ENCODE peak calls at places on chromosomes 11 and 22, in four cellular contexts. Y is globus pallidus, X is iPS-NIHi11, U is EL. V is an unnamed sample.

GRCh38 chr22:17388235-17388634 is 19.0 kb downstream of the CECR2 start:
- DNase-seq in X (no peak), Y (no peak), U (no peak), V (no peak)

GRCh38 chr11:93850585-93851018 is at the start of gene VSTM5:
- DNase-seq in Y (no peak), U (no peak), X (no peak), V (no peak)

GRCh38 chr11:74466916-74467885 is at the start of gene KCNE3:
- DNase-seq in X (peak; percentile 82), Y (no peak), U (peak; percentile 22), V (no peak)

GRCh38 chr11:95638501-95638900 is 151.1 kb downstream of the FAM76B start:
- DNase-seq in U (no peak), Y (no peak), X (no peak), V (no peak)

GRCh38 chr22:43993072-43993760 is 30.9 kb upstream of the PARVB start:
- DNase-seq in Y (peak; percentile 27), X (peak; percentile 91), U (peak; percentile 48), V (peak; percentile 64)

GRCh38 chr11:4065086-4065485 is 29.5 kb upstream of the RRM1 start:
- DNase-seq in U (no peak), Y (no peak), X (no peak), V (no peak)

GRCh38 chr11:58394195-58394594 is 12.5 kb downstream of the OR5B3 start:
- DNase-seq in U (peak; percentile 92), Y (no peak), X (no peak), V (peak; percentile 82)

GRCh38 chr11:65425105-65425970 is 2.7 kb downstream of the NEAT1 start:
- DNase-seq in Y (peak; percentile 63), X (no peak), U (peak; percentile 81), V (peak; percentile 78)